ENCODE peak calls at places on chromosome 13, in eight cellular contexts. One of them, this sample, is unnamed.

GRCh38 chr13:26324867-26325266 is 70.9 kb downstream of the CDK8 start:
- DNase-seq in A549: no peak
- DNase-seq in upper lobe of left lung: no peak
- DNase-seq in lower leg skin: no peak
- DNase-seq in breast epithelium: no peak
- DNase-seq in esophagus muscularis mucosa: no peak
- DNase-seq in adrenal gland: no peak
- DNase-seq in IMR-90: peak; percentile 13
- DNase-seq in this sample: no peak

GRCh38 chr13:95783747-95784146 is 106.8 kb downstream of the DNAJC3 start:
- DNase-seq in A549: no peak
- DNase-seq in upper lobe of left lung: no peak
- DNase-seq in lower leg skin: no peak
- DNase-seq in breast epithelium: no peak
- DNase-seq in esophagus muscularis mucosa: no peak
- DNase-seq in adrenal gland: no peak
- DNase-seq in IMR-90: no peak
- DNase-seq in this sample: no peak

GRCh38 chr13:110377178-110378175 is 70.4 kb downstream of the COL4A2 start:
- DNase-seq in A549: no peak
- DNase-seq in upper lobe of left lung: no peak
- DNase-seq in lower leg skin: no peak
- DNase-seq in breast epithelium: no peak
- DNase-seq in esophagus muscularis mucosa: no peak
- DNase-seq in adrenal gland: no peak
- DNase-seq in IMR-90: no peak
- DNase-seq in this sample: no peak

GRCh38 chr13:60583911-60584753 is 187.1 kb downstream of the TDRD3 start:
- DNase-seq in A549: no peak
- DNase-seq in upper lobe of left lung: no peak
- DNase-seq in lower leg skin: peak; percentile 70
- DNase-seq in breast epithelium: no peak
- DNase-seq in esophagus muscularis mucosa: no peak
- DNase-seq in adrenal gland: no peak
- DNase-seq in IMR-90: peak; percentile 73
- DNase-seq in this sample: no peak

GRCh38 chr13:63167699-63168337 is 1752.2 kb upstream of the PCDH20 start:
- DNase-seq in A549: no peak
- DNase-seq in upper lobe of left lung: no peak
- DNase-seq in lower leg skin: no peak
- DNase-seq in breast epithelium: no peak
- DNase-seq in esophagus muscularis mucosa: no peak
- DNase-seq in adrenal gland: no peak
- DNase-seq in IMR-90: no peak
- DNase-seq in this sample: no peak

GRCh38 chr13:98681017-98681416 is 71.5 kb downstream of the SLC15A1 start:
- DNase-seq in A549: no peak
- DNase-seq in upper lobe of left lung: no peak
- DNase-seq in lower leg skin: no peak
- DNase-seq in breast epithelium: no peak
- DNase-seq in esophagus muscularis mucosa: no peak
- DNase-seq in adrenal gland: no peak
- DNase-seq in IMR-90: no peak
- DNase-seq in this sample: no peak

GRCh38 chr13:37105251-37105714 is at the start of gene CSNK1A1L:
- DNase-seq in A549: no peak
- DNase-seq in upper lobe of left lung: no peak
- DNase-seq in lower leg skin: no peak
- DNase-seq in breast epithelium: no peak
- DNase-seq in esophagus muscularis mucosa: no peak
- DNase-seq in adrenal gland: no peak
- DNase-seq in IMR-90: no peak
- DNase-seq in this sample: no peak

GRCh38 chr13:95643471-95643813 is 1.1 kb downstream of the DZIP1 start:
- DNase-seq in A549: no peak
- DNase-seq in upper lobe of left lung: no peak
- DNase-seq in lower leg skin: no peak
- DNase-seq in breast epithelium: no peak
- DNase-seq in esophagus muscularis mucosa: no peak
- DNase-seq in adrenal gland: no peak
- DNase-seq in IMR-90: peak; percentile 43
- DNase-seq in this sample: no peak

DNA sequence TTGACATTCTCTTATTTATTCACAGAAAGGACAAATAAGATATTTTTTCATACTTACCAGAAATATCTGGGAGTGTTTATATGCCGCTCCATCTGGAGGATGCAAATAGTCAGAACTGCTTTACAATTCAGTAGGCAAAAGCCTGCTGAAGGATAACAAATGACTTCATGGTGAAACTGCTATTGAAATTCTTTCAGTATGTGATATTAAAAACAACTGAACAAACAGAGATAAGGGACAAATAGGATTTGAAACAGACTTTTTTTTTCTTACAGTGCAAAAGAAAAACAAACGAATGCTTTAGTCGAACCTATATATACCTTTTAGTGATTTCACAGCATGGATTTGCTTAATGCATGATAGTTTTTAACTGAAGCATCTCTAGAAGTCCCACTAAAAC is 77.1 kb downstream of the DACH1 start:
- DNase-seq in A549: no peak
- DNase-seq in upper lobe of left lung: no peak
- DNase-seq in lower leg skin: no peak
- DNase-seq in breast epithelium: no peak
- DNase-seq in esophagus muscularis mucosa: no peak
- DNase-seq in adrenal gland: no peak
- DNase-seq in IMR-90: no peak
- DNase-seq in this sample: no peak
- TF ChIP-seq POLR2A in A549: no peak
- TF ChIP-seq POLR2A in upper lobe of left lung: no peak
- TF ChIP-seq POLR2A in lower leg skin: no peak
- TF ChIP-seq POLR2A in breast epithelium: no peak
- TF ChIP-seq POLR2A in esophagus muscularis mucosa: no peak
- TF ChIP-seq POLR2A in adrenal gland: no peak
- TF ChIP-seq POLR2A in IMR-90: no peak
- TF ChIP-seq POLR2A in this sample: no peak

GRCh38 chr13:23357349-23357748 is 76.2 kb downstream of the SACS start:
- DNase-seq in A549: no peak
- DNase-seq in upper lobe of left lung: no peak
- DNase-seq in lower leg skin: no peak
- DNase-seq in breast epithelium: no peak
- DNase-seq in esophagus muscularis mucosa: no peak
- DNase-seq in adrenal gland: no peak
- DNase-seq in IMR-90: no peak
- DNase-seq in this sample: no peak

GRCh38 chr13:23356368-23356767 is 77.1 kb downstream of the SACS start:
- DNase-seq in A549: no peak
- DNase-seq in upper lobe of left lung: no peak
- DNase-seq in lower leg skin: no peak
- DNase-seq in breast epithelium: no peak
- DNase-seq in esophagus muscularis mucosa: no peak
- DNase-seq in adrenal gland: no peak
- DNase-seq in IMR-90: no peak
- DNase-seq in this sample: no peak

GRCh38 chr13:23352161-23352560 is 81.3 kb downstream of the SACS start:
- DNase-seq in A549: no peak
- DNase-seq in upper lobe of left lung: no peak
- DNase-seq in lower leg skin: no peak
- DNase-seq in breast epithelium: no peak
- DNase-seq in esophagus muscularis mucosa: no peak
- DNase-seq in adrenal gland: no peak
- DNase-seq in IMR-90: no peak
- DNase-seq in this sample: no peak

GRCh38 chr13:23350009-23350408 is 83.5 kb downstream of the SACS start:
- DNase-seq in A549: peak; percentile 26
- DNase-seq in upper lobe of left lung: no peak
- DNase-seq in lower leg skin: no peak
- DNase-seq in breast epithelium: no peak
- DNase-seq in esophagus muscularis mucosa: no peak
- DNase-seq in adrenal gland: no peak
- DNase-seq in IMR-90: no peak
- DNase-seq in this sample: no peak

DNA sequence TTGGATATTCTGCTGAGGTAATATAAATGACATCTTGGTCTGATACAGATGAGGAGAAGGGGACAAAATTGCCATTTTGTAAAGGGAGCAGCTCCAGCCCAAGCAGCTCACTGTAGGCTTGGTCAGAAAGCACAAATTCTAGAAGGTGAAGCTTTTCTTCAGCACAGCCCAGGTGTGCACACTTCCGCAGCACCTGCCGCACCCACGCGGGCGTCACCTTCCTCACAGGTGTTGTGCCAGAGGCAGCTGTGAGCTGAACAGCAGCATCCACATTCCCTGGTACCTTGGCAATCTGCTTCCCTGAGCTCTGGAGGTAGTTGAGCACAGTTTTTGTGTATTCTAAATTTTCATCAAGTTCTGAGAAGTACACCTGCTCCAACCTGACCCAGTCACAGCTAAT is 79.0 kb downstream of the SACS start:
- DNase-seq in A549: no peak
- DNase-seq in upper lobe of left lung: no peak
- DNase-seq in lower leg skin: no peak
- DNase-seq in breast epithelium: no peak
- DNase-seq in esophagus muscularis mucosa: no peak
- DNase-seq in adrenal gland: no peak
- DNase-seq in IMR-90: no peak
- DNase-seq in this sample: no peak
- TF ChIP-seq POLR2A in A549: no peak
- TF ChIP-seq POLR2A in upper lobe of left lung: no peak
- TF ChIP-seq POLR2A in lower leg skin: no peak
- TF ChIP-seq POLR2A in breast epithelium: no peak
- TF ChIP-seq POLR2A in esophagus muscularis mucosa: no peak
- TF ChIP-seq POLR2A in adrenal gland: no peak
- TF ChIP-seq POLR2A in IMR-90: no peak
- TF ChIP-seq POLR2A in this sample: no peak

GRCh38 chr13:94186470-94186869 is 293.0 kb downstream of the DCT start:
- DNase-seq in A549: no peak
- DNase-seq in upper lobe of left lung: no peak
- DNase-seq in lower leg skin: no peak
- DNase-seq in breast epithelium: no peak
- DNase-seq in esophagus muscularis mucosa: no peak
- DNase-seq in adrenal gland: no peak
- DNase-seq in IMR-90: no peak
- DNase-seq in this sample: no peak

GRCh38 chr13:94177041-94177440 is 302.4 kb downstream of the DCT start:
- DNase-seq in A549: no peak
- DNase-seq in upper lobe of left lung: no peak
- DNase-seq in lower leg skin: no peak
- DNase-seq in breast epithelium: no peak
- DNase-seq in esophagus muscularis mucosa: no peak
- DNase-seq in adrenal gland: no peak
- DNase-seq in IMR-90: no peak
- DNase-seq in this sample: no peak

GRCh38 chr13:94182185-94182761 is 297.2 kb downstream of the DCT start:
- DNase-seq in A549: no peak
- DNase-seq in upper lobe of left lung: no peak
- DNase-seq in lower leg skin: no peak
- DNase-seq in breast epithelium: no peak
- DNase-seq in esophagus muscularis mucosa: no peak
- DNase-seq in adrenal gland: no peak
- DNase-seq in IMR-90: no peak
- DNase-seq in this sample: no peak

GRCh38 chr13:94178625-94179244 is 300.7 kb downstream of the DCT start:
- DNase-seq in A549: no peak
- DNase-seq in upper lobe of left lung: no peak
- DNase-seq in lower leg skin: no peak
- DNase-seq in breast epithelium: no peak
- DNase-seq in esophagus muscularis mucosa: no peak
- DNase-seq in adrenal gland: no peak
- DNase-seq in IMR-90: peak; percentile 37
- DNase-seq in this sample: no peak

DNA sequence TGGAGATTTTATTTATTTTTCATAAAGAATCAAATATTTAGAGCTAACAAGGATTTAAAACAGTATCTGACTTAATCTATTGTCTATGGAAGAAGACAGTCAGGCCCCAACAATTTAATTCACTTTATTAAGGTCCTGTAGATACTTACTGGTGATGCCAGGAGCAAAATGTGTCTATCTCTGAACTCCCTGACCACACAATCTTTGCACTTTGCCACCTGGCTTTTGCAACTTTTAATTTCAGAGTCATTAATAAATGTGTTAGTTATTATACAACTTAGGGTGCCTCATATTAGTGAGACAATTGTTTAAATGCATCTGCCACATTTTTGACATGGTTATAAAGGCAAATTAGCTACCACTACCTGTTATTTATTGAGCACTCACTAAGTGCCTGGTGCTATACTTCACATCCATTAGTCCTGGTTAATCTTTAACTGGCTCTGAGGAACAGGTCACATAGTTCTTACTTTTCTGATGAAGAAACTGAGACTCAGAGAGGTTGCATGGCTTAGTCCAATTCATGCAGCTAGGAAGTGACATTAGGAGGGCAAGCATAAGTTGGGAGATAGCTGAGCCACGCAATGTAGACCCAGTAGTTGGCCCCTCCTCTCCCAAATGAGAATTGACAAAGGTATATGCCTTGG is 297.9 kb downstream of the DCT start:
- DNase-seq in A549: no peak
- DNase-seq in upper lobe of left lung: no peak
- DNase-seq in lower leg skin: no peak
- DNase-seq in breast epithelium: no peak
- DNase-seq in esophagus muscularis mucosa: no peak
- DNase-seq in adrenal gland: no peak
- DNase-seq in IMR-90: no peak
- DNase-seq in this sample: no peak
- TF ChIP-seq POLR2A in A549: no peak
- TF ChIP-seq POLR2A in upper lobe of left lung: no peak
- TF ChIP-seq POLR2A in lower leg skin: no peak
- TF ChIP-seq POLR2A in breast epithelium: no peak
- TF ChIP-seq POLR2A in esophagus muscularis mucosa: no peak
- TF ChIP-seq POLR2A in adrenal gland: no peak
- TF ChIP-seq POLR2A in IMR-90: no peak
- TF ChIP-seq POLR2A in this sample: no peak

GRCh38 chr13:40787062-40787461 is 2.3 kb upstream of the SLC25A15 start:
- DNase-seq in A549: no peak
- DNase-seq in upper lobe of left lung: no peak
- DNase-seq in lower leg skin: no peak
- DNase-seq in breast epithelium: no peak
- DNase-seq in esophagus muscularis mucosa: no peak
- DNase-seq in adrenal gland: no peak
- DNase-seq in IMR-90: peak; percentile 93
- DNase-seq in this sample: no peak

GRCh38 chr13:40786568-40786996 is 2.8 kb upstream of the SLC25A15 start:
- DNase-seq in A549: no peak
- DNase-seq in upper lobe of left lung: no peak
- DNase-seq in lower leg skin: no peak
- DNase-seq in breast epithelium: no peak
- DNase-seq in esophagus muscularis mucosa: no peak
- DNase-seq in adrenal gland: no peak
- DNase-seq in IMR-90: peak; percentile 61
- DNase-seq in this sample: peak; percentile 40

GRCh38 chr13:40792284-40793051 is 3.1 kb downstream of the SLC25A15 start:
- DNase-seq in A549: no peak
- DNase-seq in upper lobe of left lung: no peak
- DNase-seq in lower leg skin: no peak
- DNase-seq in breast epithelium: no peak
- DNase-seq in esophagus muscularis mucosa: no peak
- DNase-seq in adrenal gland: no peak
- DNase-seq in IMR-90: no peak
- DNase-seq in this sample: no peak

GRCh38 chr13:40790232-40790631 is 821 bp downstream of the SLC25A15 start:
- DNase-seq in A549: peak; percentile 7
- DNase-seq in upper lobe of left lung: no peak
- DNase-seq in lower leg skin: no peak
- DNase-seq in breast epithelium: no peak
- DNase-seq in esophagus muscularis mucosa: no peak
- DNase-seq in adrenal gland: no peak
- DNase-seq in IMR-90: no peak
- DNase-seq in this sample: no peak

DNA sequence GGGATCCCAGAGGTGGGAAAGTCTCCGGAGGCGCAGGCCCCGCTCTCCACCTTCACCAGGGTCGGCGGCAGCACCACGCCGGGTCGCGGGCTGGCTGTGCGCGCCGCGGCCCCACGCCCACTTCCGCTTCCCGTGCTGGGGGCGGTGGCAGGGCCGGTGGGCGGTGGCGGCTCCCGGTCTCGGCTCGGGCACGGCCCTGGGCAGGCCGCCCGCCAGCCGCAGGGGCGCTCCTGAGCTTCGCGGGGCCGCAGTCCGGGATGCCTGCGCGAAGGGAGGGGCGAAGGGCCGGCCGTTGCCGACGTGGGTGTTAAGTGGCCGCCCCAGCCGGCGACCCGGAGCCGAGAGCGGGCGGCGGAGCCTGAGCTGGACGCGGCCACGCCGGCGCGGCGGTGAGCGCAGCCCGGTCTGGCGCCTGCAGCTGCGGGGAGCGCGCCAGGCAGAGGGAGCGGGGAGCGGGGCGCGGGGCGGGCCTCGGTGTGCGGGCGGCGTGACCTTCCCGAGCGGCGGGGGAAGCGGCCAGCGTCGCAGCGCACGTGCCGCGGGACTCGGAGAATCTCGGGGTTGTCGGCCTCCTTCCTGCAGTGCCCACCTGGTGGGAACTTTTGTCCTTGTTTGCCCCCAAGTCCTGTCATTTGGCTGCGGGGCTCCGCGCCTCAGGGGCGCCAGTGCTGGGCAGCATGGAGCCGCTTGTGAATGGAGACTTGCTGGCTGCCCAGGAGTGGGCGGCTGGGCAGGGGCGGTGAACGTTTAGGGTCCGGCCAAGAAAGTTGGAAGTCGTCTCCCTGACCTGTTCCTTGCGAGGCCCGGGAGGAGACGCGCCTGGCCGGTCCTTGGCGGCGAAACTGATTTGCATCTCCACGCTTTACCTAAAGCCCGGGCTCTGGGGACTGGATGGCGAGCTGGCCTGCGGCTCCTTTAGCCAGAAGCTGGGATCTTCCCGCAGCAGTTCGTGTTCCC is at the start of gene SLC25A15:
- DNase-seq in A549: peak; percentile 58
- DNase-seq in upper lobe of left lung: peak; percentile 85
- DNase-seq in lower leg skin: no peak
- DNase-seq in breast epithelium: peak; percentile 62
- DNase-seq in esophagus muscularis mucosa: no peak
- DNase-seq in adrenal gland: peak; percentile 70
- DNase-seq in IMR-90: peak; percentile 72
- DNase-seq in this sample: peak; percentile 58
- TF ChIP-seq POLR2A in A549: peak; percentile 60
- TF ChIP-seq POLR2A in upper lobe of left lung: no peak
- TF ChIP-seq POLR2A in lower leg skin: no peak
- TF ChIP-seq POLR2A in breast epithelium: no peak
- TF ChIP-seq POLR2A in esophagus muscularis mucosa: no peak
- TF ChIP-seq POLR2A in adrenal gland: peak; percentile 27
- TF ChIP-seq POLR2A in IMR-90: peak; percentile 58
- TF ChIP-seq POLR2A in this sample: peak; percentile 69